ENCODE peak calls at places on chromosomes 13 and 19, in nine cellular contexts. Q, W, A, F, N, G, K, E and R are unnamed samples.
A peak's percentile ranks its signal among the peaks of the same experiment; 100 is the strongest.

GRCh38 chr13:34357435-34358232 is 539.7 kb downstream of the RFC3 start:
- DNase-seq in K (no peak), N (no peak), W (no peak), G (no peak), E (peak; percentile 18), A (no peak), Q (no peak), F (peak; percentile 66), R (peak; percentile 2)

GRCh38 chr13:48775804-48776203 is 122.1 kb downstream of the CYSLTR2 start:
- DNase-seq in K (no peak), G (no peak), E (no peak), A (no peak), F (no peak), W (no peak), Q (no peak), N (no peak), R (no peak)

GRCh38 chr13:41232715-41233114 is 30.7 kb downstream of the MTRF1 start:
- DNase-seq in Q (no peak), W (no peak), N (no peak), E (no peak), K (no peak), A (no peak), F (no peak), G (no peak), R (no peak)

GRCh38 chr19:45597425-45598111 is 4.4 kb downstream of the GPR4 start:
- DNase-seq in G (no peak), Q (no peak), W (no peak), E (no peak), N (no peak), K (no peak), A (no peak), F (no peak), R (peak; percentile 72)

GRCh38 chr19:16293133-16294085 is 31.2 kb upstream of the KLF2 start:
- DNase-seq in W (peak; percentile 66), E (no peak), N (no peak), Q (no peak), F (peak; percentile 94), A (no peak), K (peak; percentile 83), G (no peak), R (no peak)

GRCh38 chr19:31718898-31719297 is 369.7 kb upstream of the TSHZ3 start:
- DNase-seq in F (no peak), Q (no peak), G (no peak), E (no peak), W (no peak), N (no peak), K (no peak), A (no peak), R (no peak)

GRCh38 chr19:41700381-41701195 is 7.8 kb upstream of the CEACAM5 start:
- DNase-seq in K (no peak), G (no peak), F (no peak), A (no peak), E (no peak), Q (no peak), W (no peak), N (no peak), R (no peak)

GRCh38 chr13:41019027-41019487 is at the start of gene ELF1:
- DNase-seq in W (peak; percentile 84), Q (no peak), K (peak; percentile 91), F (peak; percentile 84), N (peak; percentile 65), A (peak; percentile 85), E (no peak), G (peak; percentile 88), R (peak; percentile 35)

GRCh38 chr13:70108276-70108845 is at the start of gene KLHL1:
- DNase-seq in E (no peak), A (no peak), N (no peak), K (no peak), G (no peak), F (no peak), Q (peak; percentile 6), W (no peak), R (peak; percentile 20)

GRCh38 chr13:41344358-41344757 is 33.3 kb downstream of the NAA16 start:
- DNase-seq in Q (no peak), F (no peak), G (no peak), W (no peak), E (no peak), K (no peak), N (peak; percentile 27), A (no peak), R (peak; percentile 11)

GRCh38 chr19:43774103-43774939 is 6.5 kb downstream of the KCNN4 start:
- DNase-seq in G (no peak), F (no peak), E (no peak), K (no peak), A (no peak), N (peak; percentile 63), W (peak; percentile 98), Q (peak; percentile 87), R (peak; percentile 91)

GRCh38 chr13:75995966-75996365 is 359.8 kb downstream of the LMO7 start:
- DNase-seq in N (no peak), W (no peak), A (no peak), E (no peak), K (no peak), Q (no peak), G (no peak), F (no peak), R (no peak)

GRCh38 chr13:75993246-75993645 is 357.1 kb downstream of the LMO7 start:
- DNase-seq in K (no peak), A (no peak), N (no peak), F (no peak), E (no peak), Q (no peak), W (no peak), G (no peak), R (no peak)

GRCh38 chr13:75996582-75996981 is 360.5 kb downstream of the LMO7 start:
- DNase-seq in W (no peak), Q (no peak), K (no peak), A (no peak), F (no peak), G (no peak), N (no peak), E (no peak), R (no peak)

GRCh38 chr13:75993823-75994222 is 357.7 kb downstream of the LMO7 start:
- DNase-seq in N (peak; percentile 10), K (no peak), W (no peak), E (no peak), G (no peak), F (peak; percentile 18), Q (no peak), A (no peak), R (no peak)
- TF ChIP-seq REST in N (no peak), K (no peak), W (no peak), E (no peak), G (no peak), F (no peak), Q (no peak), A (no peak), R (no peak)

DNA sequence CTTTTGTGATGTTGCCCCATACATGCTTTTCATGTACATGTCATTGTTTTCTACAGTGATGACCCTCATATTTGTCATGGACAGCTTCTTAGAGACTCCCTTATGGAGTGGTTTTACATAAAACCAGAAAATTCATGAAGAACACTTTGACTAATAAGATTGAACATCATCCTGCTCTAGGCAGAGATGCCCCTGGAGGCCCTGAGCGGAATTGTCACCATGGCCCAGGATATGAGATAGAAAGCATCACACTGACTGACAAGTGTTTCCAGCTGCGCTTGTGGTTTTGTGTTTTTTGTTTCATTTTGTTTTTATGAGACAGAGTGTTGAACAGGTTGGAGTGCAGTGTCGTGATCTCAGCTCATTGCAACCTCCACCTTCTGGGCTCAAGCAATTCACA is 22.2 kb downstream of the ZNF701 start:
- DNase-seq in Q (peak; percentile 25), N (no peak), W (no peak), G (no peak), A (no peak), E (no peak), K (no peak), F (no peak), R (no peak)
- TF ChIP-seq REST in Q (no peak), N (no peak), W (no peak), G (no peak), A (no peak), E (no peak), K (no peak), F (no peak), R (no peak)

GRCh38 chr13:39209731-39210633 is 171.7 kb downstream of the NHLRC3 start:
- DNase-seq in Q (no peak), E (no peak), F (no peak), K (no peak), W (no peak), G (no peak), N (no peak), A (no peak), R (no peak)
- TF ChIP-seq REST in Q (no peak), E (no peak), F (no peak), K (no peak), W (no peak), G (no peak), N (no peak), A (no peak), R (no peak)

GRCh38 chr13:50080856-50081105 is 65.5 kb downstream of the KCNRG start:
- DNase-seq in G (no peak), K (no peak), W (no peak), N (no peak), Q (no peak), E (no peak), A (no peak), F (no peak), R (no peak)

GRCh38 chr13:50080158-50080855 is 65.1 kb downstream of the KCNRG start:
- DNase-seq in E (no peak), Q (peak; percentile 12), N (peak; percentile 23), K (peak; percentile 52), A (no peak), F (peak; percentile 37), G (no peak), W (peak; percentile 48), R (peak; percentile 31)

GRCh38 chr13:50081899-50082425 is 66.7 kb downstream of the KCNRG start:
- DNase-seq in F (peak; percentile 97), N (peak; percentile 96), K (peak; percentile 99), W (peak; percentile 97), G (peak; percentile 100), Q (peak; percentile 94), A (peak; percentile 98), E (peak; percentile 94), R (peak; percentile 99)

GRCh38 chr13:50081106-50081898 is 66.1 kb downstream of the KCNRG start:
- DNase-seq in F (peak; percentile 43), A (no peak), W (peak; percentile 60), G (no peak), Q (peak; percentile 68), N (no peak), K (peak; percentile 55), E (no peak), R (peak; percentile 73)

DNA sequence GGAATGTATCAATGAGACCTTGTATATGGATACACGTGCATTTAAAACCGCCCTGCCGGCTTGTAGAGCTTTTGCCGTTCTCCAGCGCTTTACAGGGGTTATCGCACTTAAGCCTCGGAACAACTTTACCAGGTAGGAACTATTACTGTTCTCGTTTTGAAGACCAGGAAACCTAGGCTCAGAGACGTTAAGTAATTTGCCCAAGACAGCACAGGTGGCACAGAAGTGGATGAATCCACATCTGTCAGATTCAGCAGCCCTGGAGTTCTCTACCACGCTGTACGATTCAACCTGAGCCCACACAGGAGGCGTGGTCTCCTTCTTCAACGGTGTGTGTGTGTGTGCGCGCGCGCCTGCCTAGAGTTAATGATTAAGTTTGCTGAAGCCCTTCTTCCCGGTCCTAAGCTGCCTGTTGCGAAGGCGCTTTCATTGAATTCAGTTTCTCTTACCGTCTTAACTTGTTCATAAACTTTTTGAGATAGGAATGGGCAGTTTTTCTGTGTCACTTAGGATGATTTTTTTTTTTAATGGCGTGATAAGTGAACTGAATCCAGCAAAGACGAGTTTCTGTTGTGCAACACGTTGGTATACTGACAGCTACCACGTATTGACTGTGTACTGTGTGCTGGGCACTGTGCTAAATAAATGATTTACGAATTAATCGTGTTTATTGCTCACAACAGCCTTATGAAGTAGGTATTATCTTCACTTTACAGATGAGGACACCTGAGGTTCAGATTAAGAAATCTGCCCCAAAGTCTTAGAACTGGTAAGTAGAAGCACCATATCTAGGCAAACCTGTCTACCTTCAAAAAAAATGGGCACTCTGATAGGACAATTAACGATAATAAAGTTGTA is 67.4 kb downstream of the KCNRG start:
- DNase-seq in K (peak; percentile 92), N (peak; percentile 94), F (peak; percentile 91), W (peak; percentile 89), Q (peak; percentile 50), A (peak; percentile 79), E (no peak), G (peak; percentile 62), R (peak; percentile 85)
- TF ChIP-seq REST in K (no peak), N (no peak), F (no peak), W (no peak), Q (no peak), A (no peak), E (no peak), G (no peak), R (no peak)